ENCODE peak calls at places on chromosomes 3 and 15, in six cellular contexts. U is activated T-cell treated with anti-CD3 and anti-CD28 coated beads for 1 hour; F is adrenal gland; X is non-pigmented ciliary epithelial cell; P is RWPE1; G is stimulated activated CD4-positive, alpha-beta T cell treated with anti-CD3 and anti-CD28 coated beads, TNF-alpha, amount 100 ng/mL, for 4 hours. D is an unnamed sample.
A peak's percentile ranks its signal among the peaks of the same experiment; 100 is the strongest.

GRCh38 chr15:57649138-57649537 is 57.4 kb upstream of the POLR2M start:
- DNase-seq in U (no peak), F (no peak), X (no peak), P (peak; percentile 75), G (no peak), D (no peak)

GRCh38 chr15:33278816-33279612 is 31.8 kb upstream of the RYR3 start:
- DNase-seq in U (no peak), F (peak; percentile 53), X (peak; percentile 79), P (peak; percentile 85), G (no peak), D (no peak)

GRCh38 chr3:32681811-32682210 is 3.2 kb upstream of the CNOT10 start:
- DNase-seq in U (no peak), F (no peak), X (no peak), P (peak; percentile 5), G (no peak), D (no peak)

GRCh38 chr15:60326824-60327654 is 70.7 kb downstream of the ANXA2 start:
- DNase-seq in U (no peak), F (no peak), X (no peak), P (peak; percentile 45), G (no peak), D (no peak)

GRCh38 chr3:58237940-58238681 is 519 bp downstream of the ABHD6 start:
- DNase-seq in U (peak; percentile 47), F (peak; percentile 68), X (no peak), P (no peak), G (no peak), D (peak; percentile 68)

GRCh38 chr3:97975466-97975865 is 3.2 kb upstream of the RIOX2 start:
- DNase-seq in U (no peak), F (no peak), X (no peak), P (no peak), G (no peak), D (no peak)

GRCh38 chr3:53939081-53939582 is 47.5 kb upstream of the SELENOK start:
- DNase-seq in U (no peak), F (no peak), X (no peak), P (no peak), G (no peak), D (no peak)

GRCh38 chr3:143265501-143266070 is 146.0 kb downstream of the CHST2 start:
- DNase-seq in U (no peak), F (no peak), X (no peak), P (peak; percentile 36), G (no peak), D (no peak)

GRCh38 chr15:71599404-71600225 is 210.7 kb upstream of the NR2E3 start:
- DNase-seq in U (no peak), F (no peak), X (no peak), P (no peak), G (no peak), D (no peak)

GRCh38 chr3:159929181-159929893 is 59.3 kb upstream of the IL12A start:
- DNase-seq in U (no peak), F (no peak), X (peak; percentile 54), P (peak; percentile 36), G (no peak), D (no peak)

GRCh38 chr15:66076591-66077319 is 176.8 kb downstream of the MEGF11 start:
- DNase-seq in U (no peak), F (no peak), X (no peak), P (no peak), G (no peak), D (no peak)

GRCh38 chr3:53109190-53109589 is 21.0 kb downstream of the RFT1 start:
- DNase-seq in U (no peak), F (no peak), X (peak; percentile 79), P (peak; percentile 82), G (no peak), D (no peak)